ENCODE peak calls at places on chromosome 13, in eight cellular contexts. I is mammary epithelial cell; C is thoracic aorta; B is tibial artery; J is CD4-positive, alpha-beta T cell; H is GM13977; F is stomach; A is IMR-90. N is an unnamed sample.

GRCh38 chr13:110319774-110320509 is 12.9 kb downstream of the COL4A2 start:
- DNase-seq in A (peak), F (no peak), I (peak), B (no peak), C (no peak), J (no peak), H (no peak), N (no peak)

GRCh38 chr13:111904701-111905608 is 162.0 kb upstream of the SOX1 start:
- DNase-seq in B (no peak), F (no peak), C (no peak), J (no peak), A (no peak), H (no peak), I (no peak), N (no peak)

GRCh38 chr13:41691276-41691675 is 233.9 kb downstream of the RGCC start:
- DNase-seq in J (no peak), H (no peak), B (no peak), A (no peak), I (no peak), F (no peak), C (no peak), N (no peak)

GRCh38 chr13:41577437-41577836 is 120.1 kb downstream of the RGCC start:
- DNase-seq in F (peak), B (peak), C (no peak), J (no peak), A (peak), H (no peak), I (no peak), N (no peak)

GRCh38 chr13:76832258-76832988 is 53.8 kb downstream of the KCTD12 start:
- DNase-seq in J (no peak), H (no peak), F (no peak), A (no peak), I (no peak), C (no peak), B (no peak), N (no peak)

GRCh38 chr13:96532804-96533203 is 442.9 kb downstream of the HS6ST3 start:
- DNase-seq in B (no peak), F (no peak), C (no peak), I (no peak), J (no peak), H (no peak), A (no peak), N (no peak)

GRCh38 chr13:113863511-113864302 is at the start of gene GAS6:
- DNase-seq in C (no peak), H (peak), A (no peak), I (peak), J (no peak), F (peak), B (no peak), N (peak)

GRCh38 chr13:49218493-49219051 is 1.6 kb upstream of the MLNR start:
- DNase-seq in I (no peak), A (peak), C (no peak), F (no peak), J (no peak), B (no peak), H (no peak), N (no peak)

GRCh38 chr13:113802090-113802531 is 43.1 kb downstream of the TMEM255B start:
- DNase-seq in A (peak), H (no peak), I (peak), C (no peak), F (no peak), B (peak), J (no peak), N (no peak)

GRCh38 chr13:67133476-67133875 is 96.7 kb downstream of the PCDH9 start:
- DNase-seq in J (no peak), H (no peak), I (no peak), F (no peak), B (no peak), C (no peak), A (peak), N (no peak)

GRCh38 chr13:19178901-19179593 is 2.6 kb downstream of the TUBA3C start:
- DNase-seq in J (no peak), B (no peak), I (no peak), H (no peak), A (no peak), C (no peak), F (peak), N (no peak)

GRCh38 chr13:50831510-50831909 is 12.0 kb downstream of the DLEU7 start:
- DNase-seq in I (peak), F (no peak), B (no peak), H (no peak), J (no peak), A (no peak), C (no peak), N (peak)

GRCh38 chr13:111398715-111399299 is 78.4 kb downstream of the TEX29 start:
- DNase-seq in C (no peak), H (no peak), F (peak), I (no peak), A (no peak), J (no peak), B (peak), N (no peak)

GRCh38 chr13:110868631-110869165 is 46.2 kb downstream of the ANKRD10 start:
- DNase-seq in H (no peak), I (no peak), B (no peak), C (no peak), A (no peak), F (no peak), J (no peak), N (no peak)

GRCh38 chr13:97182065-97182890 is 39.9 kb upstream of the MBNL2 start:
- DNase-seq in I (no peak), B (no peak), C (no peak), A (no peak), J (no peak), F (no peak), H (no peak), N (no peak)

GRCh38 chr13:95269756-95270155 is 31.5 kb downstream of the ABCC4 start:
- DNase-seq in A (no peak), I (no peak), H (no peak), F (no peak), B (no peak), C (no peak), J (no peak), N (no peak)

DNA sequence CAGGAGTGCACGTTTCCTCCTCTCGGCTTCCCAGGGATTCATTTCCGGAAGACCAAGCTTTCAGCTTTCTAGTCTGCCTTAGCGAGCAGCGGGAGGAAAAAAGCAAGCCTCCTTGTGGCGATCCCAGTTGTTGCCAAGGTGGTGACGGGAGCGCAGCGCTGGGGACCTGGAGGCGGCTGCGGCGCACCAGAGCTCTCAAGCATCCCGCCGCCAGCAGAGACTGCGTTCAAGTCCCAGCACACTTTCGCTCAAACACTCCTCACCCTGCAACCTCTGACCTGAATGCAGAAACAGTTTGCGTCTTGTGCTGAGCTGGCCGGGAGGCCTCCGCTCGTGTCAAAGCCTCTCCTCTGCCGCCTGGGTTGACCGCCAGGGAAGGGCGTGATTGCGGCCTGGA is 4.9 kb downstream of the GSX1 start:
- DNase-seq in A (peak), H (no peak), J (no peak), F (no peak), I (peak), B (no peak), C (no peak), N (no peak)
- TF ChIP-seq CTCF in A (peak), H (no peak), J (no peak), F (no peak), I (peak), B (no peak), C (no peak), N (no peak)

GRCh38 chr13:25678398-25678797 is 306.6 kb downstream of the ATP8A2 start:
- DNase-seq in F (peak), C (no peak), J (peak), B (no peak), H (no peak), A (no peak), I (no peak), N (no peak)
- TF ChIP-seq CTCF in F (peak), C (no peak), J (no peak), B (no peak), H (no peak), A (no peak), I (no peak), N (no peak)

GRCh38 chr13:30453727-30454126 is 12.0 kb downstream of the HMGB1 start:
- DNase-seq in I (no peak), F (no peak), A (peak), H (no peak), C (no peak), J (no peak), B (no peak), N (peak)
- TF ChIP-seq CTCF in I (peak), F (no peak), A (peak), H (peak), C (no peak), J (no peak), B (no peak), N (peak)

GRCh38 chr13:70568571-70568970 is 460.3 kb upstream of the KLHL1 start:
- DNase-seq in A (peak), I (peak), B (no peak), C (no peak), J (no peak), H (peak), F (no peak), N (peak)
- TF ChIP-seq CTCF in A (peak), I (peak), B (peak), C (peak), J (no peak), H (peak), F (peak), N (peak)

GRCh38 chr13:23350009-23350408 is 83.5 kb downstream of the SACS start:
- DNase-seq in I (no peak), F (no peak), J (no peak), A (no peak), H (no peak), B (no peak), C (no peak), N (no peak)

GRCh38 chr13:23349127-23349897 is 84.2 kb downstream of the SACS start:
- DNase-seq in H (no peak), A (no peak), I (no peak), C (no peak), B (no peak), F (no peak), J (no peak), N (no peak)

GRCh38 chr13:23347601-23348000 is 85.9 kb downstream of the SACS start:
- DNase-seq in F (no peak), J (no peak), H (no peak), C (no peak), B (no peak), A (no peak), I (no peak), N (no peak)

GRCh38 chr13:23344923-23345322 is 88.6 kb downstream of the SACS start:
- DNase-seq in I (no peak), C (no peak), H (no peak), F (no peak), B (no peak), A (no peak), J (no peak), N (no peak)

GRCh38 chr13:23348270-23349126 is 85.0 kb downstream of the SACS start:
- DNase-seq in B (no peak), H (no peak), A (no peak), J (no peak), C (no peak), F (no peak), I (no peak), N (no peak)
- TF ChIP-seq CTCF in B (no peak), H (no peak), A (peak), J (no peak), C (no peak), F (no peak), I (no peak), N (no peak)

DNA sequence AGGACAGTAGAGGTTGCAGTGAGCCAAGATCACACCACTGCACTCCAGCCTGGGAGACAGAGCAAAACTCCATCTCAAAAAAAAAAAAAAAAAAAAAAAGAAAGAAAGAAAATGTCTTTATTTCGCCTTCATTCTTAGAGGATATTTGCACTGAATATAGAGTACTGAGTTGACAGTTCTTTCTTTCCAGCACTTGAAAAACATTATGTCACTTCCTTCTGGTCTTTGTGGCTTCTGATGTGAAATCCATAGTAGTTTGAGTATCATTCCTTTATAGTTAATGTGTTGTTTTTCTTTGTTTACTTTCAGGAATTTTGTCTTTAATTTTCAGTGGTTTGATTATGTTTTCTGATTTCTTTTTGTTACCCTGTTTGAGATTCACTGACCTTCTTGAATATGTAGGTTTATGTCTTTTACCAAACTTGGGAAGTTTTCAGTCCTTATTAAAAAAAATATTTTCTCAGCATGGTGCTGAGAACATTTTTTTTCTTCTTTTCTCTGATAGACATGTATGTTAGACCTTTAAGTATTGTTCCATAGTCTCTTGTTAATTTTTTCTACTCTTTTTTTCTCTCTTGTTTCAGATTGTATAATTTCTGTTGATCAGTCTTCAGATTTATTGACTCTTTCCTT is 50.1 kb downstream of the PCCA start:
- DNase-seq in A (no peak), H (no peak), F (no peak), J (no peak), I (peak), B (no peak), C (no peak), N (no peak)
- TF ChIP-seq CTCF in A (no peak), H (no peak), F (no peak), J (no peak), I (no peak), B (no peak), C (no peak), N (no peak)

N was measured in GM12865.